ENCODE peak calls at places on chromosomes 6 and 20, in five cellular contexts. R is SK-N-SH, J is neural crest cell, V is thoracic aorta, E is adrenal gland. T is an unnamed sample.

GRCh38 chr20:41645372-41645771 is 27.2 kb upstream of the CHD6 start:
- DNase-seq in R (no peak), J (no peak), E (no peak), V (no peak), T (no peak)

GRCh38 chr6:12418946-12419345 is 128.8 kb downstream of the EDN1 start:
- DNase-seq in R (no peak), V (no peak), J (no peak), E (no peak), T (no peak)

GRCh38 chr20:6696001-6696400 is 71.5 kb upstream of the BMP2 start:
- DNase-seq in R (no peak), E (no peak), V (no peak), J (no peak), T (no peak)

GRCh38 chr6:155315516-155315871 is 1.2 kb upstream of the TFB1M start:
- DNase-seq in R (no peak), J (no peak), V (no peak), E (no peak), T (no peak)

GRCh38 chr20:45300961-45301360 is 5.7 kb upstream of the RBPJL start:
- DNase-seq in J (peak), R (peak), E (no peak), V (no peak), T (no peak)

GRCh38 chr20:41094656-41095055 is 42.7 kb upstream of the PLCG1 start:
- DNase-seq in E (no peak), V (no peak), J (no peak), R (no peak), T (no peak)

GRCh38 chr20:16479666-16480065 is 93.6 kb downstream of the KIF16B start:
- DNase-seq in R (no peak), V (no peak), E (no peak), J (no peak), T (no peak)

GRCh38 chr6:119351005-119351394 is 1.4 kb upstream of the MAN1A1 start:
- DNase-seq in E (no peak), R (peak), V (no peak), J (no peak), T (no peak)

GRCh38 chr6:44034931-44035345 is 92.3 kb downstream of the MRPL14 start:
- DNase-seq in J (no peak), V (no peak), E (no peak), R (no peak), T (no peak)

GRCh38 chr6:111356551-111356950 is 126.5 kb downstream of the REV3L start:
- DNase-seq in E (no peak), R (no peak), J (no peak), V (no peak), T (no peak)

GRCh38 chr6:10759312-10759839 is 11.8 kb downstream of the TMEM14B start:
- DNase-seq in R (peak), J (no peak), E (no peak), V (no peak), T (no peak)

GRCh38 chr20:35558981-35559693 is 17.3 kb downstream of the ERGIC3 start:
- DNase-seq in J (no peak), V (no peak), R (no peak), E (no peak), T (no peak)

GRCh38 chr6:57040011-57040410 is 6.5 kb upstream of the KIAA1586 start:
- DNase-seq in V (no peak), R (peak), J (no peak), E (no peak), T (no peak)

GRCh38 chr6:157650261-157650640 is 172.8 kb upstream of the SNX9 start:
- DNase-seq in R (peak), V (no peak), E (no peak), J (no peak), T (no peak)

DNA sequence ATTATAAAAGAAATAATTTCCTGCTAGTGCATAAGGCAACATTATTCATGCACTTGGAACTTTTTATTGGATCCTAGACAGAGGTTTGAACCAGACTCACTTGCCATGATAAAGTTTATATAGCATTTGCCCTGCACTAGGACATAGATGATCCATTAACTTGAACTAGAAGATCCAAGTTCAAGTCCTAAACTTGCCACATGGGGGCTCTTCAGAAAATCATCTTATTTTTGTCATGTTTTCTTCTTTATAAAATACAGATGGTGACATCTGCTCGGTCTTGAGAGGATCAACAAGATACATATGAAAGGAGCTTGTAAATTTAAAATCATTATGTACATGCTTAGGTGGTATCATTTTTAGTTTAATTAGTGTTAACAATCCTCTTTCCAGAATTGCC is 94.5 kb downstream of the SIM1 start:
- DNase-seq in R (no peak), J (no peak), E (no peak), V (no peak), T (no peak)
- TF ChIP-seq CTCF in R (peak), J (peak), E (peak), V (no peak), T (no peak)

DNA sequence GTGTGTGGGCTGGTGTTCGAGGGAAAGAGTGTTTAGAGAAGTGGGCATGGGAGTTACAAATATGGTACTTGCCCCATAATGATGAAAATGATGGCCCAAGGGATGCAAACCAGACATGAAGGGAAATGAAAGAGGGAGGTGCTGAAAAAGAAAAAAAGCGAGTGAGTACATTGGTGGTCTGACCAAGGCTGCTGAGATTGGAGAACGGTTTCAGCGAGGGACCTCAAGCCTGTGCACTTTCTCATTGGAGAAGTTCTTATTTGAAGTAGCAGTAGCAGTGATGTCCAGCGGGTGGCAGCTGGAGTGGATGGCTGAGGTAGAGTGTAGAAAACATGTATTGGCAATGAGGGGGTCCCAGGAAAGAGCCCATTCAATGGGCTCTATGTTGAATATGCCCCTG is 54.8 kb downstream of the TNFAIP3 start:
- DNase-seq in V (no peak), E (no peak), J (no peak), R (no peak), T (no peak)
- TF ChIP-seq CTCF in V (no peak), E (no peak), J (no peak), R (no peak), T (no peak)

GRCh38 chr6:37486440-37486839 is 13.3 kb downstream of the CCDC167 start:
- DNase-seq in E (no peak), V (no peak), R (no peak), J (no peak), T (no peak)

GRCh38 chr6:37484786-37485170 is 14.9 kb downstream of the CCDC167 start:
- DNase-seq in E (no peak), R (no peak), J (no peak), V (no peak), T (no peak)

GRCh38 chr6:37483502-37483901 is 16.2 kb downstream of the CCDC167 start:
- DNase-seq in E (no peak), J (no peak), R (no peak), V (no peak), T (no peak)

GRCh38 chr6:37483917-37484785 is 15.5 kb downstream of the CCDC167 start:
- DNase-seq in V (no peak), J (peak), R (peak), E (peak), T (peak)

DNA sequence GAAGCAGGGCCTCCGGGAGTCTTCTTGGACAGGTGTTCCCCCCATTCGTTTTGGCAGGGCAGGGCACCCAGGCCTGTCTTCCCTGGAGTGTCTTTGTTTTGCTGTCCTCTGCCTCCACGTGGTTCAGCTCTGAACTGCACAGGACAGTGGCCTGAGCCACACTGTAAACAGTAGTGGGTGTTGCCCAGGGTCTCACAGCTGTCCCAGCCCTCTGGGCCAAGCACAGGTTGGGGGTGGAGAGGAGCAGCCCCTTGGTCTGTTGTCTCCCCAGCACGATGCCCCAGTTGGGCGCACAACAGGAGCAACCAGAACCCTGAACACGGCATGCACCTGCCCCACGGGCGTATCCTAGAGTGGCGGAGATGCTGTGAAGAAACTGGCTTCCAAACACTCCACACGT is 14.4 kb downstream of the CCDC167 start:
- DNase-seq in J (no peak), R (peak), V (no peak), E (no peak), T (no peak)
- TF ChIP-seq CTCF in J (peak), R (peak), V (no peak), E (no peak), T (no peak)

GRCh38 chr6:160030103-160030502 is 61.2 kb downstream of the IGF2R start:
- DNase-seq in E (peak), V (peak), J (no peak), R (peak), T (peak)
- TF ChIP-seq CTCF in E (no peak), V (no peak), J (no peak), R (no peak), T (no peak)

T was measured in transverse colon.